ENCODE peak calls at places on chromosomes 12 and 14, in four cellular contexts. One of them, this sample, is unnamed.
A peak's percentile ranks its signal among the peaks of the same experiment; 100 is the strongest.

GRCh38 chr14:99266181-99267178 is 5.5 kb downstream of the BCL11B start:
- DNase-seq in NB4: peak; percentile 80
- DNase-seq in spleen: peak; percentile 93
- DNase-seq in gastrocnemius medialis: peak; percentile 34
- DNase-seq in this sample: peak; percentile 71

GRCh38 chr12:4270670-4271432 is 2.7 kb upstream of the CCND2 start:
- DNase-seq in NB4: peak; percentile 86
- DNase-seq in spleen: peak; percentile 92
- DNase-seq in gastrocnemius medialis: no peak
- DNase-seq in this sample: peak; percentile 45

GRCh38 chr14:100445436-100446088 is 122.4 kb downstream of the SLC25A47 start:
- DNase-seq in NB4: no peak
- DNase-seq in spleen: no peak
- DNase-seq in gastrocnemius medialis: no peak
- DNase-seq in this sample: no peak

GRCh38 chr12:118317729-118318128 is 55.0 kb downstream of the TAOK3 start:
- DNase-seq in NB4: no peak
- DNase-seq in spleen: no peak
- DNase-seq in gastrocnemius medialis: no peak
- DNase-seq in this sample: no peak

GRCh38 chr12:116266220-116266619 is 11.3 kb downstream of the MED13L start:
- DNase-seq in NB4: no peak
- DNase-seq in spleen: no peak
- DNase-seq in gastrocnemius medialis: no peak
- DNase-seq in this sample: no peak

GRCh38 chr14:75188520-75189267 is 12.3 kb upstream of the TMED10 start:
- DNase-seq in NB4: peak; percentile 97
- DNase-seq in spleen: no peak
- DNase-seq in gastrocnemius medialis: no peak
- DNase-seq in this sample: no peak

GRCh38 chr12:90055071-90055470 is 346.4 kb upstream of the ATP2B1 start:
- DNase-seq in NB4: no peak
- DNase-seq in spleen: no peak
- DNase-seq in gastrocnemius medialis: no peak
- DNase-seq in this sample: no peak

GRCh38 chr12:14058717-14059116 is 77.3 kb upstream of the GRIN2B start:
- DNase-seq in NB4: no peak
- DNase-seq in spleen: no peak
- DNase-seq in gastrocnemius medialis: no peak
- DNase-seq in this sample: no peak

GRCh38 chr12:121048442-121048841 is 9.4 kb upstream of the OASL start:
- DNase-seq in NB4: no peak
- DNase-seq in spleen: no peak
- DNase-seq in gastrocnemius medialis: no peak
- DNase-seq in this sample: no peak

GRCh38 chr12:119130523-119130922 is 48.2 kb upstream of the HSPB8 start:
- DNase-seq in NB4: no peak
- DNase-seq in spleen: no peak
- DNase-seq in gastrocnemius medialis: no peak
- DNase-seq in this sample: no peak

GRCh38 chr12:25323774-25324086 is 73.0 kb upstream of the KRAS start:
- DNase-seq in NB4: no peak
- DNase-seq in spleen: no peak
- DNase-seq in gastrocnemius medialis: no peak
- DNase-seq in this sample: no peak

GRCh38 chr14:75267141-75267601 is 11.5 kb upstream of the FOS start:
- DNase-seq in NB4: no peak
- DNase-seq in spleen: no peak
- DNase-seq in gastrocnemius medialis: no peak
- DNase-seq in this sample: no peak

GRCh38 chr12:26135010-26135420 is 10.2 kb upstream of the BHLHE41 start:
- DNase-seq in NB4: no peak
- DNase-seq in spleen: no peak
- DNase-seq in gastrocnemius medialis: no peak
- DNase-seq in this sample: no peak

GRCh38 chr14:22112004-22112403 is 438.4 kb upstream of the OR4E1 start:
- DNase-seq in NB4: peak; percentile 31
- DNase-seq in spleen: no peak
- DNase-seq in gastrocnemius medialis: no peak
- DNase-seq in this sample: peak; percentile 52

GRCh38 chr14:70188608-70189540 is at the start of gene SLC8A3:
- DNase-seq in NB4: no peak
- DNase-seq in spleen: peak; percentile 76
- DNase-seq in gastrocnemius medialis: peak; percentile 81
- DNase-seq in this sample: peak; percentile 50

GRCh38 chr12:108175310-108175709 is 46.2 kb downstream of the WSCD2 start:
- DNase-seq in NB4: peak; percentile 14
- DNase-seq in spleen: no peak
- DNase-seq in gastrocnemius medialis: no peak
- DNase-seq in this sample: no peak

GRCh38 chr12:122865268-122866231 is 30.3 kb downstream of the HIP1R start:
- DNase-seq in NB4: peak; percentile 54
- DNase-seq in spleen: peak; percentile 79
- DNase-seq in gastrocnemius medialis: no peak
- DNase-seq in this sample: peak; percentile 38

GRCh38 chr12:68001486-68002466 is 12.5 kb downstream of the IFNG-AS1 start:
- DNase-seq in NB4: peak; percentile 50
- DNase-seq in spleen: no peak
- DNase-seq in gastrocnemius medialis: no peak
- DNase-seq in this sample: peak; percentile 5

GRCh38 chr14:54767450-54767849 is 135.2 kb downstream of the GCH1 start:
- DNase-seq in NB4: no peak
- DNase-seq in spleen: peak; percentile 52
- DNase-seq in gastrocnemius medialis: no peak
- DNase-seq in this sample: no peak

GRCh38 chr12:82896979-82897378 is 210.3 kb downstream of the TMTC2 start:
- DNase-seq in NB4: peak; percentile 19
- DNase-seq in spleen: no peak
- DNase-seq in gastrocnemius medialis: no peak
- DNase-seq in this sample: no peak

GRCh38 chr12:56728139-56728861 is 3.2 kb upstream of the NACA start:
- DNase-seq in NB4: no peak
- DNase-seq in spleen: no peak
- DNase-seq in gastrocnemius medialis: no peak
- DNase-seq in this sample: no peak

GRCh38 chr12:41089438-41089837 is 98.7 kb upstream of the PDZRN4 start:
- DNase-seq in NB4: no peak
- DNase-seq in spleen: no peak
- DNase-seq in gastrocnemius medialis: no peak
- DNase-seq in this sample: no peak

GRCh38 chr12:80892597-80893445 is 44.9 kb downstream of the LIN7A start:
- DNase-seq in NB4: no peak
- DNase-seq in spleen: no peak
- DNase-seq in gastrocnemius medialis: no peak
- DNase-seq in this sample: no peak

GRCh38 chr14:51095854-51096823 is 1.2 kb upstream of the TRIM9 start:
- DNase-seq in NB4: peak; percentile 34
- DNase-seq in spleen: no peak
- DNase-seq in gastrocnemius medialis: peak; percentile 28
- DNase-seq in this sample: no peak

GRCh38 chr12:110846615-110847566 is at the start of gene CCDC63:
- DNase-seq in NB4: peak; percentile 86
- DNase-seq in spleen: peak; percentile 86
- DNase-seq in gastrocnemius medialis: peak; percentile 27
- DNase-seq in this sample: peak; percentile 40

GRCh38 chr12:87427770-87428169 is 601.4 kb downstream of the C12orf50 start:
- DNase-seq in NB4: no peak
- DNase-seq in spleen: no peak
- DNase-seq in gastrocnemius medialis: no peak
- DNase-seq in this sample: no peak

GRCh38 chr12:107884769-107885694 is 110.5 kb downstream of the ASCL4 start:
- DNase-seq in NB4: peak; percentile 73
- DNase-seq in spleen: no peak
- DNase-seq in gastrocnemius medialis: no peak
- DNase-seq in this sample: peak; percentile 73

GRCh38 chr12:49967042-49967776 is 5.5 kb downstream of the AQP5 start:
- DNase-seq in NB4: peak; percentile 96
- DNase-seq in spleen: peak; percentile 98
- DNase-seq in gastrocnemius medialis: peak; percentile 48
- DNase-seq in this sample: peak; percentile 95

GRCh38 chr14:104140463-104141331 is 2.3 kb downstream of the KIF26A start:
- DNase-seq in NB4: no peak
- DNase-seq in spleen: peak; percentile 66
- DNase-seq in gastrocnemius medialis: no peak
- DNase-seq in this sample: no peak

GRCh38 chr14:59631237-59631636 is 54.6 kb upstream of the CCDC175 start:
- DNase-seq in NB4: peak; percentile 7
- DNase-seq in spleen: no peak
- DNase-seq in gastrocnemius medialis: no peak
- DNase-seq in this sample: peak; percentile 4

GRCh38 chr12:115570271-115570777 is 707.2 kb downstream of the MED13L start:
- DNase-seq in NB4: no peak
- DNase-seq in spleen: no peak
- DNase-seq in gastrocnemius medialis: no peak
- DNase-seq in this sample: no peak

GRCh38 chr14:72443991-72444431 is 449.9 kb downstream of the DPF3 start:
- DNase-seq in NB4: peak; percentile 73
- DNase-seq in spleen: no peak
- DNase-seq in gastrocnemius medialis: no peak
- DNase-seq in this sample: no peak

GRCh38 chr12:11729008-11729407 is 79.5 kb downstream of the ETV6 start:
- DNase-seq in NB4: no peak
- DNase-seq in spleen: no peak
- DNase-seq in gastrocnemius medialis: no peak
- DNase-seq in this sample: no peak

GRCh38 chr12:3046441-3047200 is 30.6 kb upstream of the TSPAN9 start:
- DNase-seq in NB4: no peak
- DNase-seq in spleen: peak; percentile 37
- DNase-seq in gastrocnemius medialis: peak; percentile 81
- DNase-seq in this sample: no peak

GRCh38 chr12:3044141-3044630 is 33.0 kb upstream of the TSPAN9 start:
- DNase-seq in NB4: no peak
- DNase-seq in spleen: peak; percentile 58
- DNase-seq in gastrocnemius medialis: no peak
- DNase-seq in this sample: no peak

GRCh38 chr12:3045989-3046388 is 31.2 kb upstream of the TSPAN9 start:
- DNase-seq in NB4: no peak
- DNase-seq in spleen: peak; percentile 33
- DNase-seq in gastrocnemius medialis: no peak
- DNase-seq in this sample: no peak

GRCh38 chr12:3043406-3043805 is 33.8 kb upstream of the TSPAN9 start:
- DNase-seq in NB4: no peak
- DNase-seq in spleen: peak; percentile 56
- DNase-seq in gastrocnemius medialis: no peak
- DNase-seq in this sample: no peak

DNA sequence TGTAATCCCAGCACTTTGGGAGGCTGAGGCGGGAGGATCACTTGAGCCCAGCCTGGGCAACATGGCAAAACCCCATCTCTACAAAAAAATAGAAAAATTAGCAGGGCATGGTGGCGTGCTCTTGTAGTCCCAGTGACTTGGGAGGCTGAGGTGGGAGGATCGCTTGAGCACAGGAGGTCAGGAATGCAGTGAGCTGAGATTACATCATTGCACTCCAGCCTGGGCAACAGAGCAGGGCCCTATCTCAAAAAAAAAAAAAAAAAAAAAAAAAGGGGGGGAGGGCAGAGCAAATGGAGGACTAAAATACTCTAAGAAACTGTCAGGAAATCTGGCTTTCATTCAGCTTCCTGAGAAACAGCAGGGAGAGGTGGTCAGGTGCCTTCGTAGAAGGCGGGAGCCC is 31.7 kb upstream of the TSPAN9 start:
- DNase-seq in NB4: no peak
- DNase-seq in spleen: no peak
- DNase-seq in gastrocnemius medialis: no peak
- DNase-seq in this sample: no peak
- TF ChIP-seq POLR2A in NB4: no peak
- TF ChIP-seq POLR2A in spleen: no peak
- TF ChIP-seq POLR2A in gastrocnemius medialis: no peak
- TF ChIP-seq POLR2A in this sample: no peak

GRCh38 chr14:24146978-24147760 is at the start of gene RNF31:
- DNase-seq in NB4: peak; percentile 99
- DNase-seq in spleen: peak; percentile 99
- DNase-seq in gastrocnemius medialis: peak; percentile 98
- DNase-seq in this sample: peak; percentile 98
- TF ChIP-seq POLR2A in NB4: peak; percentile 34
- TF ChIP-seq POLR2A in spleen: no peak
- TF ChIP-seq POLR2A in gastrocnemius medialis: peak; percentile 82
- TF ChIP-seq POLR2A in this sample: peak; percentile 54

DNA sequence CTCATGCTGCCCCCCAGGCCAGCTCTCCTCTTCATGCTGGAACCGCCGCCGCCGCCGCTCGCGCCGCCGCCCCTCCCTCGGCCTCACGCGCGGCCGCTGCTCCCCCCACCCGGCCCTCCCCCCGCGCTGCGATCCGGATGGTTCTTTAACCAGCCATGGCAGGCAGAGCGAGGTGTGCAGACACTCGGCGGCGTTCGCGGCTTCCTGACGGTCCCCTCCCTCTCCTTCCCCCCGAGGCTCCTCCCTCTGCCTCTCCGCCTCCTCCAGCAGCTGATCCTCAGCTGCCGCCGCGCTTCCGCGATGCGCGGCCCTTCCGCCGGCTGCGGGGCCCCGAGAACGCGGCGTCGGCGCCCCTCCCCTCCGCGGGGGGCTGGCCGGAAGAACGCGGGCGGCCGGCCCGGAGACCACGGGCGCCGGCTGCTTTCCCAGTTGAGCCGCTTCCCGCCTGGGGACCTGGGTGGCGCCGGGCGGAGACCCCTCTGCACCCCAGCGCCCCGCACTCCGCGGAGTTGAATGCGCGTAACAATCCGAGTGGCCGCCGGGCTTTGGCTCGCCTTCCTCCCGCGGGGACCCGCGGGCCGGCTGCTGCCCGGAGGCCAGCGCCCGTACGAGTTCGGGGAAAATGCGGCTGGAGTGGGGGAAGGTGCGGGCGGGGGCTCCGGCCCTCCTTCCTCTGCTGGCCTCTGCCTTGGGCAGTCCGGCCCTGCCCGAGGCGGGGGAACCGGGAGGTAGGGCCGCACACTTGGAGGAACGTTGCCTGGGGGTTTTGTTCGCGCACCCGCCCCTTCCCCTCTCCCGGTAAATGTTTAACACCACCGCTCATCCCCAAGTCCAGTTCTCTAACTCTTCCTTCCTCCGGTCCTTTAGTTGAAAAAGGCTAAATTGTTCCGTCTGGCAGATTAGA is at the start of gene DCAF5:
- DNase-seq in NB4: peak; percentile 96
- DNase-seq in spleen: peak; percentile 99
- DNase-seq in gastrocnemius medialis: peak; percentile 95
- DNase-seq in this sample: peak; percentile 93
- TF ChIP-seq POLR2A in NB4: peak; percentile 45
- TF ChIP-seq POLR2A in spleen: no peak
- TF ChIP-seq POLR2A in gastrocnemius medialis: peak; percentile 94
- TF ChIP-seq POLR2A in this sample: peak; percentile 75

GRCh38 chr14:83556065-83556464 is 1973.9 kb upstream of the FLRT2 start:
- DNase-seq in NB4: no peak
- DNase-seq in spleen: no peak
- DNase-seq in gastrocnemius medialis: no peak
- DNase-seq in this sample: no peak

GRCh38 chr14:83559721-83560120 is 1970.2 kb upstream of the FLRT2 start:
- DNase-seq in NB4: no peak
- DNase-seq in spleen: no peak
- DNase-seq in gastrocnemius medialis: no peak
- DNase-seq in this sample: no peak

GRCh38 chr14:83558946-83559345 is 1971.0 kb upstream of the FLRT2 start:
- DNase-seq in NB4: no peak
- DNase-seq in spleen: no peak
- DNase-seq in gastrocnemius medialis: no peak
- DNase-seq in this sample: no peak

GRCh38 chr14:83561261-83561660 is 1968.7 kb upstream of the FLRT2 start:
- DNase-seq in NB4: no peak
- DNase-seq in spleen: no peak
- DNase-seq in gastrocnemius medialis: no peak
- DNase-seq in this sample: no peak

GRCh38 chr14:83556746-83557460 is 1973.0 kb upstream of the FLRT2 start:
- DNase-seq in NB4: no peak
- DNase-seq in spleen: no peak
- DNase-seq in gastrocnemius medialis: no peak
- DNase-seq in this sample: no peak
- TF ChIP-seq POLR2A in NB4: no peak
- TF ChIP-seq POLR2A in spleen: no peak
- TF ChIP-seq POLR2A in gastrocnemius medialis: no peak
- TF ChIP-seq POLR2A in this sample: no peak